ENCODE peak calls at places on chromosomes 12 and 14, in five cellular contexts. F is GM03348, Z is A549, B is ELF-1, W is GM19239. Q is an unnamed sample.

GRCh38 chr14:63051966-63052365 is 6.7 kb upstream of the KCNH5 start:
- DNase-seq in Z (no peak), W (no peak), B (no peak), F (no peak), Q (no peak)

GRCh38 chr12:58106185-58106584 is 164.8 kb downstream of the ATP23 start:
- DNase-seq in F (no peak), W (no peak), Z (no peak), B (no peak), Q (no peak)

GRCh38 chr14:22544881-22545420 is 44.1 kb downstream of the DAD1 start:
- DNase-seq in B (no peak), W (no peak), Z (no peak), F (no peak), Q (no peak)

GRCh38 chr14:36942522-36943245 is 229.7 kb downstream of the SLC25A21 start:
- DNase-seq in Z (peak; percentile 14), B (no peak), F (peak; percentile 17), W (no peak), Q (no peak)

GRCh38 chr12:96103067-96103650 is 67.8 kb upstream of the LTA4H start:
- DNase-seq in F (no peak), B (no peak), W (no peak), Z (no peak), Q (no peak)

GRCh38 chr12:68784015-68784414 is 24.0 kb upstream of the MDM2 start:
- DNase-seq in Z (no peak), B (peak; percentile 85), F (no peak), W (no peak), Q (no peak)

GRCh38 chr14:91367173-91368171 is 50.1 kb downstream of the CCDC88C start:
- DNase-seq in F (no peak), Z (peak; percentile 22), W (peak; percentile 77), B (no peak), Q (peak; percentile 68)

GRCh38 chr14:63515240-63515639 is 27.9 kb downstream of the PPP2R5E start:
- DNase-seq in F (no peak), Z (no peak), W (no peak), B (no peak), Q (no peak)

GRCh38 chr12:11658796-11659195 is 9.3 kb downstream of the ETV6 start:
- DNase-seq in F (peak; percentile 84), Z (no peak), W (no peak), B (no peak), Q (peak; percentile 76)

GRCh38 chr12:123134265-123134664 is 16.6 kb downstream of the PITPNM2 start:
- DNase-seq in Z (no peak), F (no peak), W (no peak), B (peak; percentile 64), Q (no peak)

GRCh38 chr14:99041820-99042174 is 230.2 kb downstream of the BCL11B start:
- DNase-seq in F (no peak), W (no peak), Z (no peak), B (no peak), Q (no peak)

GRCh38 chr14:20798932-20799331 is 3.7 kb downstream of the RNASE1 start:
- DNase-seq in F (no peak), W (no peak), Z (no peak), B (no peak), Q (no peak)

GRCh38 chr12:101230547-101230946 is 20.5 kb upstream of the SLC5A8 start:
- DNase-seq in W (no peak), B (no peak), F (peak; percentile 43), Z (no peak), Q (peak; percentile 84)

GRCh38 chr12:111454311-111454710 is 48.6 kb downstream of the SH2B3 start:
- DNase-seq in Z (no peak), W (no peak), F (no peak), B (no peak), Q (no peak)

GRCh38 chr14:104708606-104709268 is 15.3 kb upstream of the ADSS1 start:
- DNase-seq in B (peak; percentile 91), Z (peak; percentile 81), F (peak; percentile 93), W (peak; percentile 99), Q (no peak)

GRCh38 chr12:12126551-12126950 is 55.8 kb downstream of the BCL2L14 start:
- DNase-seq in F (no peak), B (no peak), Z (no peak), W (no peak), Q (no peak)

GRCh38 chr14:35669782-35670181 is 135.8 kb downstream of the INSM2 start:
- DNase-seq in Z (peak; percentile 5), B (no peak), W (no peak), F (no peak), Q (no peak)

GRCh38 chr12:132277961-132278360 is 51.4 kb downstream of the GALNT9 start:
- DNase-seq in F (no peak), Z (no peak), W (no peak), B (no peak), Q (no peak)

GRCh38 chr14:78498062-78498595 is 328.0 kb downstream of the NRXN3 start:
- DNase-seq in Z (no peak), F (no peak), B (no peak), W (no peak), Q (no peak)

GRCh38 chr12:21666722-21667121 is 9.1 kb upstream of the LDHB start:
- DNase-seq in F (no peak), B (no peak), Z (peak; percentile 45), W (no peak), Q (peak; percentile 35)

GRCh38 chr12:106058256-106059182 is 80.2 kb downstream of the NUAK1 start:
- DNase-seq in Z (no peak), F (peak; percentile 73), B (peak; percentile 20), W (no peak), Q (no peak)

GRCh38 chr12:104669057-104669770 is 212.5 kb downstream of the CHST11 start:
- DNase-seq in B (peak; percentile 39), Z (peak; percentile 22), F (no peak), W (no peak), Q (no peak)